ENCODE peak calls at places on chromosome 6, in five cellular contexts. B is body of pancreas, I is suprapubic skin, Z is upper lobe of right lung, K is foreskin keratinocyte. O is an unnamed sample.

GRCh38 chr6:149860834-149861602 is 3.1 kb downstream of the LRP11 start:
- DNase-seq in B (no peak), I (no peak), Z (peak; percentile 68), K (no peak), O (no peak)

GRCh38 chr6:84007871-84008270 is 25.7 kb upstream of the MRAP2 start:
- DNase-seq in B (no peak), I (no peak), Z (no peak), K (no peak), O (no peak)

GRCh38 chr6:33201935-33202334 is 1.3 kb downstream of the SLC39A7 start:
- DNase-seq in B (no peak), I (peak; percentile 34), Z (no peak), K (no peak), O (no peak)

GRCh38 chr6:19413323-19413722 is 423.8 kb upstream of the ID4 start:
- DNase-seq in B (no peak), I (no peak), Z (no peak), K (peak; percentile 70), O (peak; percentile 46)

GRCh38 chr6:28635547-28636158 is 110.0 kb downstream of the GPX5 start:
- DNase-seq in B (no peak), I (no peak), Z (no peak), K (no peak), O (no peak)

GRCh38 chr6:18978330-18979128 is 591.4 kb downstream of the RNF144B start:
- DNase-seq in B (no peak), I (no peak), Z (no peak), K (peak; percentile 26), O (peak; percentile 18)

GRCh38 chr6:46510656-46511055 is 19.4 kb upstream of the RCAN2 start:
- DNase-seq in B (no peak), I (no peak), Z (no peak), K (no peak), O (no peak)

GRCh38 chr6:121520337-121521163 is 85.1 kb downstream of the GJA1 start:
- DNase-seq in B (no peak), I (no peak), Z (no peak), K (no peak), O (no peak)

GRCh38 chr6:101435028-101435427 is 41.5 kb downstream of the GRIK2 start:
- DNase-seq in B (no peak), I (no peak), Z (no peak), K (no peak), O (no peak)

GRCh38 chr6:1862411-1862810 is 252.7 kb downstream of the FOXC1 start:
- DNase-seq in B (no peak), I (no peak), Z (no peak), K (peak; percentile 63), O (no peak)

GRCh38 chr6:77105091-77105490 is 358.2 kb downstream of the HTR1B start:
- DNase-seq in B (no peak), I (no peak), Z (no peak), K (no peak), O (no peak)

GRCh38 chr6:154450498-154450897 is 60.0 kb downstream of the CNKSR3 start:
- DNase-seq in B (no peak), I (no peak), Z (no peak), K (no peak), O (no peak)

GRCh38 chr6:156980515-156980914 is 203.3 kb downstream of the ARID1B start:
- DNase-seq in B (no peak), I (no peak), Z (no peak), K (no peak), O (no peak)

GRCh38 chr6:32803416-32803815 is 13.4 kb downstream of the HLA-DOB start:
- DNase-seq in B (no peak), I (no peak), Z (no peak), K (no peak), O (no peak)

GRCh38 chr6:101392561-101393230 is 812 bp upstream of the GRIK2 start:
- DNase-seq in B (peak; percentile 9), I (no peak), Z (no peak), K (no peak), O (no peak)

GRCh38 chr6:145688493-145688905 is 46.8 kb downstream of the EPM2A start:
- DNase-seq in B (no peak), I (no peak), Z (no peak), K (no peak), O (no peak)

GRCh38 chr6:73558624-73559398 is 38.0 kb upstream of the EEF1A1 start:
- DNase-seq in B (no peak), I (no peak), Z (no peak), K (no peak), O (no peak)

GRCh38 chr6:27604986-27605385 is 132.1 kb upstream of the ZNF184 start:
- DNase-seq in B (no peak), I (no peak), Z (no peak), K (no peak), O (no peak)

GRCh38 chr6:27611451-27611850 is 138.5 kb upstream of the ZNF184 start:
- DNase-seq in B (no peak), I (no peak), Z (no peak), K (no peak), O (no peak)

GRCh38 chr6:27605401-27606342 is 132.8 kb upstream of the ZNF184 start:
- DNase-seq in B (no peak), I (no peak), Z (no peak), K (peak; percentile 88), O (no peak)

DNA sequence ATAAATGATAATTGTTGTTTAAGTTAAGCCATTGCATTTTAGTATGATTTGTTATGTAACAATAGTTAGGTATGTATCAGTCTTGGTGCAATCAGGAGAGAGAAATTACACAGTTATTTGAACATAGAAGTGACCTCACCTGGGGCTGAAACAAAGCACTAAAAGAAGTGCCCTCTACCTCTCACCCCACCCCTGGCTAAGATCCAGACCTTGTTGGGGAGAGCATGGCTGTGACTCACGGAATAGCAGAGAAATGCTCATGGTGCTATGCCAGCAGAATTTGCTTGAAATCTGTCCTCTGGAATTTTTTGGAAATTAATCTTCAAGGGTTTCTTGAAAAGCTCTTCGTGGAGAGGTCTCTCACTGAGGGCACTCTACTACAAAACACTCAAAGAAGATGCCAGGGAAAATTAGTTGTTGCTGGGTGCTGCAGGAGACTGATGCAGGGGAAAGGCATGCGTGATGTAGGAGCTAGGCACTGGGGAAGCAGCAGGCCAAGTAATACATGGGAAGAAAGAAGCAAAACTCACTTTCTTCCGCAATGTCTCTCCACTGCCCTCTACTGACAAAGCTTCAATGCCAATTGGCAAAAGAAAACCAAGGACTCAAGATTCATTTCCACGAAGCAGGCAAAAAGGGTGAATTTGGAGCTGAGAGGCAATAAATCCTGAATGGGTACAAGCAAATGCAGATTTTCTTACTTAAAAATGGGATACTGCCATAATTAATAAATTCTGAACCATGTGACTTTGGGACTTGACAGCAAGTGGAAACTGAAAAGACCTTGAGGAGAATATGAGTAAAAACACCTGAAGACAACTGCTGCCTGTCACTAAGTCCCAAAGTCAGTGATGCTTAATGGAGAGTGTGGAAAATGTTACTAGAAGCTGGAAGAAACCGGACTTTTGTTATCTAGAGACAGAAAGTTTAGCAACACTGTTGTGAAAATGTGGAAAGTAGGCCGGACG is 136.3 kb upstream of the ZNF184 start:
- DNase-seq in B (peak; percentile 22), I (no peak), Z (no peak), K (peak; percentile 92), O (no peak)
- H3K27ac ChIP-seq in B (no peak overlapping the region), I (no peak overlapping the region), Z (no peak overlapping the region), K (no peak overlapping the region), O (no peak overlapping the region)

GRCh38 chr6:159334068-159334467 is 164.9 kb downstream of the FNDC1 start:
- DNase-seq in B (no peak), I (no peak), Z (no peak), K (no peak), O (no peak)
- TF ChIP-seq CTCF in B (no peak), I (no peak), Z (no peak), K (no peak), O (no peak)

GRCh38 chr6:31074406-31074805 is 38.0 kb downstream of the C6orf15 start:
- DNase-seq in B (no peak), I (no peak), Z (no peak), K (peak; percentile 4), O (no peak)
- H3K27ac ChIP-seq in B (no peak overlapping the region), I (no peak overlapping the region), Z (no peak overlapping the region), K (no peak overlapping the region), O (no peak overlapping the region)

GRCh38 chr6:8536122-8536521 is 100.8 kb upstream of the SLC35B3 start:
- DNase-seq in B (no peak), I (no peak), Z (no peak), K (peak; percentile 62), O (no peak)

GRCh38 chr6:8543714-8544113 is 108.4 kb upstream of the SLC35B3 start:
- DNase-seq in B (no peak), I (no peak), Z (no peak), K (no peak), O (no peak)

GRCh38 chr6:8535505-8535904 is 100.2 kb upstream of the SLC35B3 start:
- DNase-seq in B (no peak), I (no peak), Z (no peak), K (peak; percentile 40), O (no peak)

DNA sequence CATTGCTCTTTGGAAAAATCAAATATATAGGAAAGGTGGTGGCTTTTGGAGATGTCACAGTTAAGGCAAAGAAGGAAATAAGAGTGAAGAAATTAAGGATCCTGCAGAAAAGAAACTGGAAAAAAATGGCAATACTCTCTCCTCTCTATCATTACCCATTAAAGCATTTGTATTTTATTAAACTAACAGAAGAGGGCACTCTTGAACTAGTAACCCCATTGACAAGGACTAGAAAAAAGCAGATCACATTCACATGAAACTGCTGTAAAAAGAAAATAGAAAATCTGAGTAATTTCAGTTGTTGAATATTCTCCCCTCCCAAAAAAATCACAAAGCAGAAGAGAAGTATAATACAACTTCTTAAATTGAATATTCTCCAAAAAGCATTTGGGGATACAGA is 104.1 kb upstream of the SLC35B3 start:
- DNase-seq in B (no peak), I (no peak), Z (no peak), K (peak; percentile 43), O (peak; percentile 16)
- TF ChIP-seq CTCF in B (peak; percentile 51), I (no peak), Z (peak; percentile 24), K (peak; percentile 72), O (peak; percentile 40)

DNA sequence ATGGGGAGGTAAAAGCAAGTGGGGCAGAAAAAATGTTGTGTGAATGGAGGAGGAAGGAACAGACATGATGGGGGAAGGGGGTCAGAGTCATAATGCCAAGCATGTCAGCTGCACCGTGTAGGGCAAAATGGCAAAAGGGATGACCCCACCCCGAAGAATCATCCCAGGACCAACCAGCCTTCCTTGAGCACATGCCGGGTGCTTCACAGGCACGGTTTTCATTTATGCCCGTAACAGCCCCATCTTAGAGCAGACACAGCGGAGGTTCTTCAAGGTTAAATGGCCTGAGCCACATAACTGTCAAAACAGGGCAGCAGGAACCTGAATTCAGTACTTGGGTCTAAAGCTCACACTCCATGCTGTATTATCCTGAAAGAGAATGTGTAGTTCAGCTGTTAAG is 322.2 kb downstream of the ZFAND3 start:
- DNase-seq in B (no peak), I (no peak), Z (peak; percentile 10), K (no peak), O (no peak)
- H3K27ac ChIP-seq in B (no peak overlapping the region), I (no peak overlapping the region), Z (no peak overlapping the region), K (no peak overlapping the region), O (no peak overlapping the region)

GRCh38 chr6:51398793-51399192 is 580.1 kb downstream of the TFAP2B start:
- DNase-seq in B (no peak), I (no peak), Z (no peak), K (no peak), O (no peak)
- TF ChIP-seq CTCF in B (no peak), I (no peak), Z (no peak), K (no peak), O (no peak)

GRCh38 chr6:31576897-31577341 is 1.6 kb downstream of the TNF start:
- DNase-seq in B (no peak), I (no peak), Z (no peak), K (no peak), O (no peak)
- H3K27ac ChIP-seq in B (no peak overlapping the region), I (no peak overlapping the region), Z (no peak overlapping the region), K (peak overlapping the region; percentile 95), O (no peak overlapping the region)